ENCODE peak calls at places on chromosome 20, in seven cellular contexts. Q, T, A, B, V, M and L are unnamed samples.

GRCh38 chr20:56439784-56440291 is 27.8 kb downstream of the CASS4 start:
- DNase-seq in Q (no peak), T (no peak), A (no peak), B (no peak), V (no peak), M (peak), L (no peak)

GRCh38 chr20:43383026-43383795 is 74.5 kb upstream of the SRSF6 start:
- DNase-seq in Q (no peak), T (no peak), A (no peak), B (no peak), V (no peak), M (no peak), L (no peak)

GRCh38 chr20:2093200-2093781 is 8.3 kb upstream of the STK35 start:
- DNase-seq in Q (no peak), T (peak), A (no peak), B (peak), V (no peak), M (no peak), L (peak)

GRCh38 chr20:59165794-59166709 is 2.4 kb downstream of the ZNF831 start:
- DNase-seq in Q (no peak), T (no peak), A (no peak), B (no peak), V (no peak), M (no peak), L (no peak)

GRCh38 chr20:14384411-14384810 is 47.0 kb upstream of the FLRT3 start:
- DNase-seq in Q (no peak), T (no peak), A (no peak), B (no peak), V (no peak), M (no peak), L (no peak)

GRCh38 chr20:32600681-32601237 is 15.6 kb upstream of the NOL4L start:
- DNase-seq in Q (no peak), T (no peak), A (no peak), B (no peak), V (no peak), M (no peak), L (no peak)

GRCh38 chr20:51002633-51003032 is 20.3 kb downstream of the KCNG1 start:
- DNase-seq in Q (no peak), T (no peak), A (no peak), B (no peak), V (no peak), M (no peak), L (no peak)

GRCh38 chr20:17536944-17537444 is 5.8 kb upstream of the BFSP1 start:
- DNase-seq in Q (peak), T (peak), A (peak), B (peak), V (peak), M (peak), L (peak)

GRCh38 chr20:32963176-32963575 is 41.1 kb downstream of the SUN5 start:
- DNase-seq in Q (peak), T (no peak), A (no peak), B (peak), V (no peak), M (no peak), L (no peak)

GRCh38 chr20:44029848-44030230 is 115.2 kb downstream of the TOX2 start:
- DNase-seq in Q (peak), T (no peak), A (no peak), B (no peak), V (no peak), M (no peak), L (no peak)

GRCh38 chr20:35121186-35121585 is 25.9 kb downstream of the EDEM2 start:
- DNase-seq in Q (no peak), T (no peak), A (no peak), B (no peak), V (no peak), M (no peak), L (no peak)

GRCh38 chr20:38139919-38140753 is 24.9 kb downstream of the TGM2 start:
- DNase-seq in Q (peak), T (no peak), A (no peak), B (no peak), V (peak), M (no peak), L (no peak)

GRCh38 chr20:43040427-43040826 is 149.3 kb downstream of the PTPRT start:
- DNase-seq in Q (no peak), T (peak), A (no peak), B (no peak), V (no peak), M (no peak), L (no peak)

GRCh38 chr20:23684261-23684660 is 4.6 kb downstream of the CST4 start:
- DNase-seq in Q (no peak), T (no peak), A (no peak), B (no peak), V (no peak), M (no peak), L (no peak)

GRCh38 chr20:25285856-25286798 is 38.2 kb downstream of the PYGB start:
- DNase-seq in Q (no peak), T (no peak), A (no peak), B (no peak), V (peak), M (no peak), L (no peak)

GRCh38 chr20:47181056-47181862 is 175.2 kb downstream of the ZMYND8 start:
- DNase-seq in Q (no peak), T (peak), A (no peak), B (peak), V (no peak), M (peak), L (peak)

GRCh38 chr20:35300469-35301262 is 8.4 kb upstream of the FAM83C start:
- DNase-seq in Q (no peak), T (no peak), A (no peak), B (no peak), V (no peak), M (no peak), L (no peak)

GRCh38 chr20:39105551-39105950 is 143.4 kb downstream of the DHX35 start:
- DNase-seq in Q (no peak), T (peak), A (no peak), B (no peak), V (no peak), M (no peak), L (no peak)

GRCh38 chr20:38245753-38246152 is 14.8 kb downstream of the KIAA1755 start:
- DNase-seq in Q (no peak), T (no peak), A (peak), B (no peak), V (no peak), M (no peak), L (no peak)

GRCh38 chr20:45014671-45015415 is 48.5 kb downstream of the STK4 start:
- DNase-seq in Q (no peak), T (peak), A (no peak), B (no peak), V (no peak), M (no peak), L (no peak)

GRCh38 chr20:5665417-5665816 is 84.8 kb upstream of the SHLD1 start:
- DNase-seq in Q (no peak), T (no peak), A (no peak), B (no peak), V (no peak), M (no peak), L (no peak)

GRCh38 chr20:43490038-43490437 is 17.5 kb upstream of the L3MBTL1 start:
- DNase-seq in Q (no peak), T (no peak), A (no peak), B (no peak), V (no peak), M (no peak), L (no peak)

GRCh38 chr20:33147299-33147698 is 20.7 kb upstream of the BPIFA2 start:
- DNase-seq in Q (no peak), T (no peak), A (no peak), B (no peak), V (no peak), M (no peak), L (no peak)

GRCh38 chr20:25865715-25866656 is 169.3 kb upstream of the ZNF337 start:
- DNase-seq in Q (no peak), T (peak), A (no peak), B (peak), V (peak), M (peak), L (peak)

GRCh38 chr20:31608256-31608980 is 3.3 kb downstream of the ID1 start:
- DNase-seq in Q (peak), T (peak), A (peak), B (no peak), V (peak), M (peak), L (peak)

GRCh38 chr20:49567421-49568256 is at the start of gene PTGIS:
- DNase-seq in Q (peak), T (no peak), A (no peak), B (no peak), V (peak), M (no peak), L (no peak)

GRCh38 chr20:34557936-34558319 is 590 bp upstream of the MAP1LC3A start:
- DNase-seq in Q (no peak), T (no peak), A (no peak), B (no peak), V (no peak), M (no peak), L (no peak)

GRCh38 chr20:35306931-35307517 is 14.8 kb upstream of the FAM83C start:
- DNase-seq in Q (no peak), T (peak), A (peak), B (no peak), V (peak), M (peak), L (no peak)

GRCh38 chr20:22446613-22447447 is 137.5 kb downstream of the FOXA2 start:
- DNase-seq in Q (no peak), T (no peak), A (no peak), B (no peak), V (no peak), M (no peak), L (no peak)

GRCh38 chr20:38635721-38636285 is 34.2 kb downstream of the ARHGAP40 start:
- DNase-seq in Q (no peak), T (no peak), A (no peak), B (no peak), V (no peak), M (no peak), L (no peak)

GRCh38 chr20:24489631-24490260 is 20.3 kb downstream of the SYNDIG1 start:
- DNase-seq in Q (peak), T (no peak), A (no peak), B (no peak), V (no peak), M (no peak), L (no peak)

GRCh38 chr20:4569092-4569491 is 152.6 kb upstream of the PRND start:
- DNase-seq in Q (no peak), T (no peak), A (no peak), B (no peak), V (peak), M (no peak), L (no peak)
- TF ChIP-seq CTCF in Q (no peak), T (no peak), A (no peak), B (no peak), V (peak), M (no peak), L (no peak)

DNA sequence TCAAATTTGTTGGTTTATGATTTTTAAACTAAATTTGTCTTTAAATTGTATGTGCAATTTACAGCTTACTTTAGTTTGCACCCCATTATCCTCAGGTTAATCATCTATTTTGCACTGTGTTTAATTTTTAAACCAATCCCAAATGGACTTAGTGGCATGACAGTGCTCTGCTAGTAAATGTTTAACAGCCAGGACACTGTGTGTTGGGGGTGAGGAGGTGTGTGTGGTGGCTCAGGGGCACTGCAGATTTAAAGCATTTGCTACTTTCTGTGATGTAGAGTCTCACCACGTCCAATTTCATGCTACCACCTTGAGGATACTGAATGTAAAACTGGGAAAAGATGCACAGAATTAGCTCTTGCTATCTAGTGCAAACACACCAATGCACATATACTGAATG is 225.7 kb downstream of the HAO1 start:
- DNase-seq in Q (no peak), T (peak), A (no peak), B (no peak), V (no peak), M (no peak), L (no peak)
- TF ChIP-seq CTCF in Q (no peak), T (no peak), A (no peak), B (no peak), V (no peak), M (no peak), L (no peak)

GRCh38 chr20:63484236-63484635 is 11.8 kb upstream of the KCNQ2 start:
- DNase-seq in Q (no peak), T (no peak), A (no peak), B (no peak), V (peak), M (no peak), L (no peak)

GRCh38 chr20:63482021-63482587 is 9.6 kb upstream of the KCNQ2 start:
- DNase-seq in Q (no peak), T (no peak), A (no peak), B (no peak), V (no peak), M (no peak), L (no peak)

GRCh38 chr20:63484651-63485403 is 12.4 kb upstream of the KCNQ2 start:
- DNase-seq in Q (no peak), T (no peak), A (no peak), B (no peak), V (no peak), M (no peak), L (no peak)

GRCh38 chr20:63481503-63481902 is 9.0 kb upstream of the KCNQ2 start:
- DNase-seq in Q (no peak), T (no peak), A (no peak), B (no peak), V (no peak), M (no peak), L (no peak)

GRCh38 chr20:63483834-63484233 is 11.4 kb upstream of the KCNQ2 start:
- DNase-seq in Q (no peak), T (peak), A (no peak), B (no peak), V (peak), M (no peak), L (no peak)
- TF ChIP-seq CTCF in Q (no peak), T (no peak), A (no peak), B (no peak), V (no peak), M (no peak), L (no peak)

DNA sequence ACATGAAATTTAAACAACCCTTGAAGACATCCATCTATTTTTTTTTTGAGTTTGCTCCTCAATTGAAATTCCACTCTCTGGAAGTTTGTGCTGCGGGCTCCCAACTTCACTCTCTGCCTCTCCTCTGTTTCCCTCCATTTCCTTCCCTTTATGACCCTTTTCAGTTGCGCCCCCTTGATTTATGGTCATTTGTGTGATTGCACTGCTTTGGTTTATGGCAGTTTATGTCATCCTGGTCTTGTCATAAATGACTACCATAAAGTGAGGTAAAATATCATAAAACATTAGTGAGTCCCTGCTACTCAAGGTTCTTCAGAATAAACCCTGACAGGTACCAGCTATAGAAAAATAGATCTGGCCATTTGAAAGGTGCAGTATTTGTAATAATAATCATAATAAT is 348.3 kb upstream of the ZFP64 start:
- DNase-seq in Q (no peak), T (no peak), A (no peak), B (no peak), V (no peak), M (no peak), L (no peak)
- TF ChIP-seq CTCF in Q (no peak), T (no peak), A (no peak), B (no peak), V (no peak), M (no peak), L (no peak)

GRCh38 chr20:13221673-13222318 is 722 bp downstream of the ISM1 start:
- DNase-seq in Q (no peak), T (peak), A (no peak), B (peak), V (peak), M (peak), L (peak)
- TF ChIP-seq CTCF in Q (no peak), T (no peak), A (no peak), B (no peak), V (no peak), M (no peak), L (no peak)